ENCODE peak calls at places on chromosome 1, in four cellular contexts. G, H, Y and Q are unnamed samples.

GRCh38 chr1:222896630-222897526 is 82.0 kb downstream of the DISP1 start:
- DNase-seq in G (no peak), H (no peak), Y (no peak), Q (no peak)

GRCh38 chr1:40392206-40392605 is 18.7 kb downstream of the SMAP2 start:
- DNase-seq in G (no peak), H (no peak), Y (no peak), Q (no peak)

GRCh38 chr1:63112155-63112914 is 210.0 kb upstream of the FOXD3 start:
- DNase-seq in G (no peak), Y (no peak), H (no peak), Q (no peak)

GRCh38 chr1:203661572-203661971 is 34.9 kb downstream of the ATP2B4 start:
- DNase-seq in G (no peak), Y (peak), H (no peak), Q (no peak)

GRCh38 chr1:62621907-62622306 is 24.6 kb downstream of the ANGPTL3 start:
- DNase-seq in Y (peak), H (no peak), G (no peak), Q (no peak)

GRCh38 chr1:174399211-174399610 is 48.6 kb upstream of the GPR52 start:
- DNase-seq in G (no peak), H (no peak), Y (no peak), Q (no peak)

GRCh38 chr1:22255341-22256212 is 112.7 kb upstream of the WNT4 start:
- DNase-seq in G (no peak), Y (no peak), H (no peak), Q (no peak)

GRCh38 chr1:202397256-202397655 is 48.8 kb downstream of the PPP1R12B start:
- DNase-seq in H (no peak), Y (no peak), G (no peak), Q (no peak)

GRCh38 chr1:29974345-29974744 is 738.0 kb downstream of the PTPRU start:
- DNase-seq in G (no peak), H (no peak), Y (peak), Q (no peak)

GRCh38 chr1:37705399-37705798 is 13.1 kb downstream of the CDCA8 start:
- DNase-seq in Y (no peak), H (peak), G (no peak), Q (no peak)

GRCh38 chr1:27535386-27535785 is 45.4 kb upstream of the WASF2 start:
- DNase-seq in Y (no peak), G (no peak), H (no peak), Q (no peak)

GRCh38 chr1:229220163-229220846 is 50.6 kb upstream of the RAB4A start:
- DNase-seq in G (no peak), Y (no peak), H (no peak), Q (no peak)

GRCh38 chr1:78892251-78892650 is 114.3 kb downstream of the ADGRL4 start:
- DNase-seq in H (no peak), Y (no peak), G (no peak), Q (no peak)

GRCh38 chr1:181562395-181562794 is 79.1 kb downstream of the CACNA1E start:
- DNase-seq in H (no peak), Y (no peak), G (no peak), Q (no peak)

GRCh38 chr1:237045278-237046016 is 3.5 kb downstream of the RYR2 start:
- DNase-seq in H (no peak), Y (no peak), G (no peak), Q (no peak)

GRCh38 chr1:234532511-234532922 is 53.5 kb upstream of the TARBP1 start:
- DNase-seq in G (no peak), H (peak), Y (no peak), Q (no peak)

GRCh38 chr1:5950994-5951749 is 41.1 kb downstream of the NPHP4 start:
- DNase-seq in G (no peak), H (no peak), Y (no peak), Q (no peak)

GRCh38 chr1:166304131-166304530 is 137.3 kb upstream of the FAM78B start:
- DNase-seq in G (no peak), H (no peak), Y (no peak), Q (no peak)

GRCh38 chr1:166302919-166303758 is 136.3 kb upstream of the FAM78B start:
- DNase-seq in Y (no peak), G (no peak), H (no peak), Q (no peak)

GRCh38 chr1:166305371-166305770 is 138.6 kb upstream of the FAM78B start:
- DNase-seq in G (no peak), Y (no peak), H (no peak), Q (no peak)

DNA sequence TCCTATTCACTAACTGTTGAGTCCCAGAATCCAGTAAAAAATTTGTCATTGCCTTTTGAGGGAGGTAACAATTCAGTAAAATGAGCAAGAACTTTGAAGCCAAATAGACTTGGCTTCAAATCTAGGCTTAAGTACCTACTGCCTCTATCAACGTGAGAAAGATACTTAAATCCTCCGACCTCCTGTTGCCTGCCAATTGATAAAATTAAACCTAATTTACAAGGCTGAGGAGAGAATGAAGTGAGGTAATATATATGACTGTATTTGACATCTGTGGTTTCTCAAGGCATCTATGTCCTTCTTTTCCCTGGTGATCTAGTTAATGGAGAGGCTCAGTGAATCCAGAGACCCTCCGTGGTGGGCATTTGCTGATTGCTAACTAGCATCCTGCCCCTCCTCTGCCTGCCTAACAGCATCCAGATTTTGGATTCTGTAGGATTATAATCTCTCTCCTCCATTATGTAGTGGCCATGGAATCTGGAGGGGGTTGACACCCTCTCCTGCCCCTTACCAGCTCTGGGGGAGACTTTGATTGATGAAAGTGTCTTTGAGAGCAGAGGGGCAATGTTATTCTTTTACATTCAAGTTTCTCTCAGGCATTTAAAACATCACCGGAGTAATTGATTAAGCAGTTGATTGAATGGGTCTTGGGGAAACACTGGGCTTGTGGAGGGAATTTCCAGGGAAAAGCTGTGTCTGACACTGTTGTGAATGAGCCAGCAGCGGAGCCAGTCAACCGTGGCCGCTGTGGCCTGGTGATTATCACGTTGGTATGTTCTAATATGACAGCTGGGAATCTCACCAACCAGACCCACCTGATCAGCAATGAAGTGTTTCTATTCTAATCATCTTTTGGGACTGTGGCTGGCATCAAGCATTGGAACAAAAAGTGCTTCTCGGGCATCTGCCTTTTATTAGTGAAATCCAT is 140.7 kb upstream of the FAM78B start:
- DNase-seq in Y (no peak), H (no peak), G (no peak), Q (no peak)
- H3K27ac ChIP-seq in Y (no peak), H (no peak), G (no peak), Q (no peak)

GRCh38 chr1:61077676-61078521 is 4.5 kb upstream of the NFIA start:
- DNase-seq in Y (peak), G (peak), H (peak), Q (peak)
- H3K27ac ChIP-seq in Y (peak), G (peak), H (peak), Q (peak)

GRCh38 chr1:227809026-227809425 is 6.4 kb upstream of the PRSS38 start:
- DNase-seq in H (no peak), G (no peak), Y (no peak), Q (no peak)

GRCh38 chr1:227799756-227800155 is 15.7 kb upstream of the PRSS38 start:
- DNase-seq in H (no peak), G (no peak), Y (no peak), Q (no peak)

GRCh38 chr1:227805606-227806197 is 9.8 kb upstream of the PRSS38 start:
- DNase-seq in H (no peak), G (no peak), Y (peak), Q (no peak)

GRCh38 chr1:227808566-227808965 is 6.9 kb upstream of the PRSS38 start:
- DNase-seq in G (no peak), H (no peak), Y (no peak), Q (no peak)

DNA sequence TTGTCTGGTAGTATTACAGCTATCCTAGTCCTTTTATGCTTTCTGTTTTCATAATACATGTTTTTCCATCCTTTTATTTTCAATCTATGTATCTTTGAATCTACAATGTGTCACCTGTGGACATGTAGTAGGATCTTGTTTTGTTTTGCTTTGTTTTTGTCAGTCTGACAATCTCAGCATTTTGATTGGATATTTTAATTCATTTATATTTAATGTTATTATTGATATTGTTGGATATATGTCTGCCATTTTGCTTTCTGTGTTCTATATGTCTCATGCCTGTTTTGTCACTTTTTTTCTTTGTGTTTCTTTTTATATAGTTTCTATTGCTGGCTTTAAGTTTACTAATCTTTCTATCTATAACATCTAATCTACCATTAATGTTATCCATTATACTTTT is 11.5 kb upstream of the PRSS38 start:
- DNase-seq in Y (no peak), H (no peak), G (no peak), Q (no peak)
- H3K27ac ChIP-seq in Y (no peak), H (no peak), G (no peak), Q (no peak)

GRCh38 chr1:172238969-172239368 is 181.5 kb upstream of the C1orf105 start:
- DNase-seq in Y (no peak), H (no peak), G (no peak), Q (no peak)
- H3K27ac ChIP-seq in Y (no peak), H (no peak), G (no peak), Q (no peak)

DNA sequence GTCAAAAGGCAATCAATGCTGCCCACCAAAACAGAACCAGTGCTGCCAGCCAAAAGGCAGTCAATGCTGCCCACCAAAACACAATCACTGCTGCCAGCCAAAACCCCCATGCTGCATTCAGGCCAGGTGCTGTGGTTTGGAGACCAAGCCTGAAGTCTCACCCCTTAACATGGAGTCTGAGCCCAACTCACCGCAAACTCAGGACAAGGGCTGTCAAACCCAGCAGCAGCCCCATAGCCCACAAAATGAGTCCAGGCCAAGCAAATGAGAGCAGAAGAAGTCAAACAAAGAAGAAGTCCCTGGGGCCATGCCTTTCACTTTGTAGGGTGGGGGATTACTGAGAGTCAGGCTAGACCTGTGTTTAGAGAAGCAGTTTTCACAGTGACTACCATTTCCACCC is 6.4 kb downstream of the SMCP start:
- DNase-seq in G (no peak), Y (no peak), H (no peak), Q (no peak)
- H3K27ac ChIP-seq in G (no peak), Y (no peak), H (no peak), Q (no peak)

GRCh38 chr1:170698301-170698700 is 34.4 kb downstream of the PRRX1 start:
- DNase-seq in G (no peak), Y (no peak), H (no peak), Q (no peak)

GRCh38 chr1:170700842-170701305 is 36.9 kb downstream of the PRRX1 start:
- DNase-seq in H (no peak), Y (no peak), G (no peak), Q (no peak)

GRCh38 chr1:170698711-170699275 is 34.9 kb downstream of the PRRX1 start:
- DNase-seq in Y (no peak), G (no peak), H (no peak), Q (no peak)

GRCh38 chr1:170701962-170702361 is 38.0 kb downstream of the PRRX1 start:
- DNase-seq in Y (no peak), H (no peak), G (no peak), Q (no peak)

GRCh38 chr1:170699696-170700095 is 35.8 kb downstream of the PRRX1 start:
- DNase-seq in H (no peak), G (no peak), Y (no peak), Q (no peak)
- H3K27ac ChIP-seq in H (peak), G (no peak), Y (no peak), Q (no peak)

DNA sequence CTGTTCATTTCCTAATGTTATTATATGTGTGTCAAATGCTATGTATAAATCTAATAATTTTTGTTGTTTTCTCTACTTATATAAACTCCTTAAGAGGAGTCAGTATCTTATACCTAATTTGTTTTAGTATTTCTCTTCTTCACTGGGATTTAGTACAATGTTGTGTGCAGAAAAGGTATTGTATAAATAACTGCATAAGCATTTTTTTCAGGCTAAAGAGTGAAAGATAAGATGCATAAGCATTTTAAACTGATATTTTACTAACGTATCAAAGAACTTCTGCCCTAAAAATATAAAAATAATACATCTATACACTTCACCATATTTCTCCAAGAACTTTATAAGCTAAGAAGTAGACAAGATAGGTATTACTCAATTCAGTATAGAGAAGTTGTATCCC is 59.4 kb downstream of the NUP210L start:
- DNase-seq in Y (no peak), H (no peak), G (no peak), Q (no peak)
- H3K27ac ChIP-seq in Y (no peak), H (no peak), G (no peak), Q (no peak)

GRCh38 chr1:23452011-23452411 is 27.5 kb upstream of the TCEA3 start:
- DNase-seq in Y (peak), G (no peak), H (no peak), Q (peak)
- H3K27ac ChIP-seq in Y (no peak), G (no peak), H (no peak), Q (no peak)

DNA sequence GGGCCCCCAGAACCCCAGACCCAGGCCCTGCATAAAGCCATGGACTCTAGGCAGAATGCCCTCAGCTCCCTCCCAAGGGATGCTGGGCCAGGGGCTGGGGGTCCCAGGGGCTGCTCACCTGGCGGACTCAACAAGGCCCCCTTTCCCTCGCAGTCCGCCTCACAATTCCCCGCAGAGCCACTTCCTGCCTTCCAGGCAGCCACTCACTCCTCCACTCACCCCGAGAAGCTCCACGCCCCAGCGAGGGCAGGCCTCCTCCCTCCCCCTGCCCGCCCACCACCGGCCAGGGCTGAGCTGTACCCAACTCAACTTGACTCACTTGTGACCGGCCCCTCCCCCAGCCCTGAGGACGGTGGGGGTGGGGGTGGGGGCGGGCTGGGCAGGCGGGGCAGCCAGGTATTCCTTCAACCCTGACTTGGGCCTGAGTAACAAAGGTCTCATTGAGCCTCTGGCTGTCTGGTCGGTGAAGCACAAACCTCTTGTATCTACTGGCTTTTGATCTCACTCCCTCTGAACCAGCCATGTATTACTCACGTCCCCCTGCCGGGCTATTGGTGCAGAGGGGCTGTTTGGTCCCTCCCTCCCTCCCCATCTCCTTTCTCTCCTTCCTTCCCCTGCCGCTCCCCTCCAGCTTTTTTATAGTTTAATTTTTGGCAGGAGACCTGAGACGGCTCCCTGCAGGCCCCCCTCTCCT is 5.9 kb downstream of the BLACAT1 start:
- DNase-seq in H (peak), Y (peak), G (no peak), Q (peak)
- H3K27ac ChIP-seq in H (no peak), Y (peak), G (no peak), Q (no peak)

GRCh38 chr1:23594149-23594917 is 35.0 kb upstream of the ID3 start:
- DNase-seq in G (no peak), H (no peak), Y (no peak), Q (no peak)

GRCh38 chr1:23591460-23592208 is 32.3 kb upstream of the ID3 start:
- DNase-seq in Y (no peak), H (no peak), G (peak), Q (peak)

GRCh38 chr1:23593042-23593521 is 33.8 kb upstream of the ID3 start:
- DNase-seq in Y (no peak), H (no peak), G (peak), Q (no peak)

GRCh38 chr1:23593556-23594148 is 34.4 kb upstream of the ID3 start:
- DNase-seq in Y (no peak), G (peak), H (no peak), Q (no peak)

DNA sequence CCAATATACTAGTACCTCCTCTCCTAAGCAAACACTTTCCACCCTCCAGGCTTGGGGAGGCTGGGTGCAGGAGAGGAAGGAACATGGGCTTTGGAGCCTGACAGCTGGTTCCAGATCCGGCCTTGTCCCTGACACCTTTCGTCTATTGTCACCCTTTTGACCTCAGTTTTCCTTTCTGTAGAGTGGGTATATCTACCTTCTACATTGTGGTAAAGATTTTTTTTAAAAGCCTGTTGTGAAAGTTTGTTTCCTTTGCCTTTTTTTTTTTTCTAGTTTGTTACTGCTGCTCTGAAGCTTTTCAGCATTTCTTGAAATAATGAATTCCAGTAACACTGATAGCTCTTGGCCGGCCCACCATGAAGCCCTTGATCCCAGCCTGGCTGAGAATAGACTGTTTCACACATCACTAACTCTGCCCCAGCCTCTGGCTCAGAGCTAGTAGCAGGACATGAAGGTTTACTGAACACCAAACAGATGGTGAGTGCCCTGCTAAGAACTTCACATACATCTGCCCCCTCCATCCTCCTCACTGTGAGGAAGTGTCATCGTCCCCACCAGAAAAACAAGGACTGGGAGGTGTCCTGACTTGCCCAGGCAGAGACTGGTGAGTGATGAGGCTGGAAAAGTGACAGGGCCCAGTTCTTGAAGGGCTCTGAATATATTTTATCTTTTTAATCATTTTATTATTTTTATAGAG is 33.1 kb upstream of the ID3 start:
- DNase-seq in H (no peak), G (peak), Y (no peak), Q (peak)
- H3K27ac ChIP-seq in H (no peak), G (peak), Y (no peak), Q (peak)